ENCODE peak calls at places on chromosomes 2 and 18, in seven cellular contexts. One of them, this sample, is unnamed.

GRCh38 chr2:60884795-60885194 is 3.4 kb downstream of the REL start:
- DNase-seq in NCI-H510A treated with DMSO at 0.1 percent for 48 hours: no peak
- DNase-seq in hypothalamus: no peak
- DNase-seq in NCI-H345: no peak
- DNase-seq in effector memory CD4-positive, alpha-beta T cell: no peak
- DNase-seq in cerebellar cortex: no peak
- DNase-seq in MCF 10A: peak
- DNase-seq in this sample: peak

GRCh38 chr2:46451131-46451711 is 28.1 kb upstream of the TMEM247 start:
- DNase-seq in cerebellar cortex: no peak
- DNase-seq in NCI-H345: no peak
- DNase-seq in NCI-H510A treated with DMSO at 0.1 percent for 48 hours: no peak
- DNase-seq in hypothalamus: no peak
- DNase-seq in MCF 10A: peak
- DNase-seq in effector memory CD4-positive, alpha-beta T cell: no peak
- DNase-seq in this sample: peak

GRCh38 chr2:197315371-197315770 is 4.8 kb upstream of the ANKRD44 start:
- DNase-seq in cerebellar cortex: no peak
- DNase-seq in MCF 10A: no peak
- DNase-seq in effector memory CD4-positive, alpha-beta T cell: no peak
- DNase-seq in hypothalamus: no peak
- DNase-seq in NCI-H510A treated with DMSO at 0.1 percent for 48 hours: no peak
- DNase-seq in NCI-H345: no peak
- DNase-seq in this sample: no peak

GRCh38 chr18:5895886-5896740 is 791 bp upstream of the TMEM200C start:
- DNase-seq in NCI-H345: peak
- DNase-seq in effector memory CD4-positive, alpha-beta T cell: no peak
- DNase-seq in MCF 10A: no peak
- DNase-seq in NCI-H510A treated with DMSO at 0.1 percent for 48 hours: peak
- DNase-seq in cerebellar cortex: no peak
- DNase-seq in hypothalamus: peak
- DNase-seq in this sample: no peak

GRCh38 chr2:65708129-65708528 is 275.7 kb upstream of the SPRED2 start:
- DNase-seq in effector memory CD4-positive, alpha-beta T cell: no peak
- DNase-seq in MCF 10A: no peak
- DNase-seq in hypothalamus: no peak
- DNase-seq in cerebellar cortex: no peak
- DNase-seq in NCI-H345: no peak
- DNase-seq in NCI-H510A treated with DMSO at 0.1 percent for 48 hours: no peak
- DNase-seq in this sample: no peak

GRCh38 chr2:27316655-27317412 is 6.1 kb downstream of the MPV17 start:
- DNase-seq in hypothalamus: peak
- DNase-seq in cerebellar cortex: no peak
- DNase-seq in MCF 10A: peak
- DNase-seq in effector memory CD4-positive, alpha-beta T cell: no peak
- DNase-seq in NCI-H345: peak
- DNase-seq in NCI-H510A treated with DMSO at 0.1 percent for 48 hours: peak
- DNase-seq in this sample: no peak

GRCh38 chr2:112256654-112257053 is 1.8 kb upstream of the ZC3H8 start:
- DNase-seq in cerebellar cortex: no peak
- DNase-seq in NCI-H510A treated with DMSO at 0.1 percent for 48 hours: no peak
- DNase-seq in MCF 10A: no peak
- DNase-seq in NCI-H345: no peak
- DNase-seq in effector memory CD4-positive, alpha-beta T cell: no peak
- DNase-seq in hypothalamus: no peak
- DNase-seq in this sample: no peak

GRCh38 chr18:24208270-24209035 is 69.6 kb downstream of the CABYR start:
- DNase-seq in MCF 10A: no peak
- DNase-seq in hypothalamus: no peak
- DNase-seq in cerebellar cortex: no peak
- DNase-seq in effector memory CD4-positive, alpha-beta T cell: no peak
- DNase-seq in NCI-H510A treated with DMSO at 0.1 percent for 48 hours: no peak
- DNase-seq in NCI-H345: no peak
- DNase-seq in this sample: peak

GRCh38 chr2:158009425-158009824 is 92.3 kb upstream of the UPP2 start:
- DNase-seq in effector memory CD4-positive, alpha-beta T cell: no peak
- DNase-seq in hypothalamus: no peak
- DNase-seq in cerebellar cortex: no peak
- DNase-seq in MCF 10A: no peak
- DNase-seq in NCI-H510A treated with DMSO at 0.1 percent for 48 hours: no peak
- DNase-seq in NCI-H345: no peak
- DNase-seq in this sample: no peak

GRCh38 chr18:2856499-2856898 is 9.7 kb downstream of the EMILIN2 start:
- DNase-seq in cerebellar cortex: no peak
- DNase-seq in NCI-H510A treated with DMSO at 0.1 percent for 48 hours: no peak
- DNase-seq in effector memory CD4-positive, alpha-beta T cell: no peak
- DNase-seq in MCF 10A: no peak
- DNase-seq in hypothalamus: no peak
- DNase-seq in NCI-H345: no peak
- DNase-seq in this sample: no peak

GRCh38 chr2:190205643-190206042 is 114.0 kb downstream of the HIBCH start:
- DNase-seq in cerebellar cortex: no peak
- DNase-seq in MCF 10A: peak
- DNase-seq in NCI-H345: no peak
- DNase-seq in effector memory CD4-positive, alpha-beta T cell: no peak
- DNase-seq in hypothalamus: no peak
- DNase-seq in NCI-H510A treated with DMSO at 0.1 percent for 48 hours: no peak
- DNase-seq in this sample: no peak

This sample was measured in bronchial epithelial cell.